ENCODE peak calls at places on chromosomes 6 and 20, in four cellular contexts. One of them, this sample, is unnamed.

GRCh38 chr20:47315339-47315662 is 41.2 kb downstream of the ZMYND8 start:
- DNase-seq in pancreas: no peak
- DNase-seq in Peyer's patch: no peak
- DNase-seq in foreskin keratinocyte: no peak
- DNase-seq in this sample: no peak

GRCh38 chr6:45923831-45924391 is 91.7 kb downstream of the CLIC5 start:
- DNase-seq in pancreas: no peak
- DNase-seq in Peyer's patch: no peak
- DNase-seq in foreskin keratinocyte: peak
- DNase-seq in this sample: no peak

GRCh38 chr6:141988954-141989705 is 143.6 kb upstream of the GJE1 start:
- DNase-seq in pancreas: no peak
- DNase-seq in Peyer's patch: peak
- DNase-seq in foreskin keratinocyte: peak
- DNase-seq in this sample: peak

GRCh38 chr6:113623124-113623523 is 234.0 kb upstream of the MARCKS start:
- DNase-seq in pancreas: no peak
- DNase-seq in Peyer's patch: no peak
- DNase-seq in foreskin keratinocyte: no peak
- DNase-seq in this sample: no peak

GRCh38 chr20:60206259-60206658 is 248.0 kb downstream of the CDH26 start:
- DNase-seq in pancreas: no peak
- DNase-seq in Peyer's patch: no peak
- DNase-seq in foreskin keratinocyte: no peak
- DNase-seq in this sample: no peak

GRCh38 chr6:43143235-43144124 is 27.6 kb upstream of the SRF start:
- DNase-seq in pancreas: peak
- DNase-seq in Peyer's patch: peak
- DNase-seq in foreskin keratinocyte: peak
- DNase-seq in this sample: no peak

GRCh38 chr6:158835616-158836221 is 16.6 kb upstream of the EZR start:
- DNase-seq in pancreas: peak
- DNase-seq in Peyer's patch: peak
- DNase-seq in foreskin keratinocyte: no peak
- DNase-seq in this sample: no peak

GRCh38 chr6:52553719-52554118 is 23.1 kb downstream of the TRAM2 start:
- DNase-seq in pancreas: no peak
- DNase-seq in Peyer's patch: no peak
- DNase-seq in foreskin keratinocyte: no peak
- DNase-seq in this sample: no peak

GRCh38 chr20:9576695-9577094 is 62.3 kb downstream of the LAMP5 start:
- DNase-seq in pancreas: no peak
- DNase-seq in Peyer's patch: no peak
- DNase-seq in foreskin keratinocyte: no peak
- DNase-seq in this sample: no peak

GRCh38 chr6:71533939-71534379 is 245.3 kb downstream of the OGFRL1 start:
- DNase-seq in pancreas: no peak
- DNase-seq in Peyer's patch: no peak
- DNase-seq in foreskin keratinocyte: no peak
- DNase-seq in this sample: no peak

GRCh38 chr6:31871068-31871659 is 7.6 kb downstream of the SLC44A4 start:
- DNase-seq in pancreas: no peak
- DNase-seq in Peyer's patch: no peak
- DNase-seq in foreskin keratinocyte: no peak
- DNase-seq in this sample: no peak

GRCh38 chr6:145731432-145731831 is 3.9 kb downstream of the EPM2A start:
- DNase-seq in pancreas: no peak
- DNase-seq in Peyer's patch: no peak
- DNase-seq in foreskin keratinocyte: no peak
- DNase-seq in this sample: no peak

GRCh38 chr20:31859266-31859997 is 10.9 kb downstream of the DUSP15 start:
- DNase-seq in pancreas: no peak
- DNase-seq in Peyer's patch: peak
- DNase-seq in foreskin keratinocyte: no peak
- DNase-seq in this sample: no peak

GRCh38 chr6:51292659-51293058 is 474.0 kb downstream of the TFAP2B start:
- DNase-seq in pancreas: no peak
- DNase-seq in Peyer's patch: no peak
- DNase-seq in foreskin keratinocyte: peak
- DNase-seq in this sample: peak

GRCh38 chr6:149446791-149447376 is 37.9 kb downstream of the ZC3H12D start:
- DNase-seq in pancreas: no peak
- DNase-seq in Peyer's patch: no peak
- DNase-seq in foreskin keratinocyte: no peak
- DNase-seq in this sample: no peak
- TF ChIP-seq CTCF in pancreas: no peak
- TF ChIP-seq CTCF in Peyer's patch: no peak
- TF ChIP-seq CTCF in foreskin keratinocyte: no peak
- TF ChIP-seq CTCF in this sample: peak

GRCh38 chr20:32861446-32861845 is 2.7 kb downstream of the EFCAB8 start:
- DNase-seq in pancreas: no peak
- DNase-seq in Peyer's patch: no peak
- DNase-seq in foreskin keratinocyte: no peak
- DNase-seq in this sample: no peak

GRCh38 chr20:32858189-32858588 is 534 bp upstream of the EFCAB8 start:
- DNase-seq in pancreas: no peak
- DNase-seq in Peyer's patch: no peak
- DNase-seq in foreskin keratinocyte: peak
- DNase-seq in this sample: no peak

GRCh38 chr20:32855387-32855786 is 3.3 kb upstream of the EFCAB8 start:
- DNase-seq in pancreas: no peak
- DNase-seq in Peyer's patch: no peak
- DNase-seq in foreskin keratinocyte: no peak
- DNase-seq in this sample: no peak

GRCh38 chr20:32858873-32859372 is at the start of gene EFCAB8:
- DNase-seq in pancreas: no peak
- DNase-seq in Peyer's patch: no peak
- DNase-seq in foreskin keratinocyte: no peak
- DNase-seq in this sample: no peak

GRCh38 chr20:32859961-32860360 is 1.2 kb downstream of the EFCAB8 start:
- DNase-seq in pancreas: no peak
- DNase-seq in Peyer's patch: no peak
- DNase-seq in foreskin keratinocyte: no peak
- DNase-seq in this sample: no peak
- TF ChIP-seq CTCF in pancreas: no peak
- TF ChIP-seq CTCF in Peyer's patch: no peak
- TF ChIP-seq CTCF in foreskin keratinocyte: no peak
- TF ChIP-seq CTCF in this sample: no peak

DNA sequence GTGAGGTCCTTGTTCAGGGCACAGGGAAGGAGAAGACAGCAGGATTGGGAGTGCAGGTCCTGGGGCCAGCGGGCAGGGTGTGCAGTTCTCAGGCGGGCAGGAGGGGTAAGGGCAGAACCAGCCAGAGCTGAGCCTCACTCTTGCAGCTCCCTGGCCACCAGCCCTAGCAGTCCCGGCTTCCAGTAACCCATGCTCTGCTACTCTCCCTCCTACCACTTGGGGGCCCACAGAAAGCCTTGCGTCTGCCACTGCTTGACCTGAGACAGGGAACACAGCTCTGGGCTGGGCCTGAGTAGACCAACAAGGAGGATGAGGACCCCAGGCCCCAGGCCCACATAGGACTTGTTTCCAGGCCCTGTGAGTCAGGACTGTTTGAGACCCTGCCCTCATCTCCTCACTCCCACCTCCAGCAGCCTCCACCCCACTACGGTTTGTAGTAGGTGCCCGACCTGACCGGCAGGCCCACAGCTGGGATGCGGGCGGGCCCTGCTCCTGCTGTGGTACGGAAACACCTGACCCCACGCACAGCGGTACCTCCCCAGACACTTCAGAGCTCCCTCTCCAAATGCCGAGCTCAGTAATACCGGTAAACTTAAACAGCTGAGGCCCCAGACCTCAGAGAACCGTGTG is 39.2 kb downstream of the KCNK5 start:
- DNase-seq in pancreas: peak
- DNase-seq in Peyer's patch: peak
- DNase-seq in foreskin keratinocyte: no peak
- DNase-seq in this sample: no peak
- TF ChIP-seq CTCF in pancreas: peak
- TF ChIP-seq CTCF in Peyer's patch: peak
- TF ChIP-seq CTCF in foreskin keratinocyte: peak
- TF ChIP-seq CTCF in this sample: peak

GRCh38 chr20:15768370-15768741 is 804.9 kb downstream of the KIF16B start:
- DNase-seq in pancreas: no peak
- DNase-seq in Peyer's patch: no peak
- DNase-seq in foreskin keratinocyte: no peak
- DNase-seq in this sample: no peak
- TF ChIP-seq CTCF in pancreas: no peak
- TF ChIP-seq CTCF in Peyer's patch: no peak
- TF ChIP-seq CTCF in foreskin keratinocyte: no peak
- TF ChIP-seq CTCF in this sample: no peak

DNA sequence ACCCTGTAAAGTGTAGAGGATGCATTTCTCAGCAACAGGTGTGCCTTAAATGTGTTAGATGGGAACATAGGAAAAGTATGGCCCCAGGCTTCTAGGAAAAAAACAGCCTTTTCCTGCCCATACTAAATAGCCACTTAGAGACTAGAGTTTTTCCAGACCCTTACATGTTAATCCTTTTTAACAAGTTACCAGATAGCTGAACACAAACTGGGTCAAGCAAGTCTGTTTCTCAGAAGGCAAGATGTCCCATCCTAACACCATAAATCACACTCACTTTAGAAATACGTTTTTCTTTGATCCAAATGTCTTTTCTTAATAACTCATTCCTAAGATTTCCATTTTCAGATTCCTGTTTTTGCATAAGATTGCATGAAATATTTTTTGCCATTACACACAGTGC is 241.2 kb downstream of the KCNQ5 start:
- DNase-seq in pancreas: no peak
- DNase-seq in Peyer's patch: no peak
- DNase-seq in foreskin keratinocyte: no peak
- DNase-seq in this sample: no peak
- TF ChIP-seq CTCF in pancreas: no peak
- TF ChIP-seq CTCF in Peyer's patch: no peak
- TF ChIP-seq CTCF in foreskin keratinocyte: no peak
- TF ChIP-seq CTCF in this sample: no peak

DNA sequence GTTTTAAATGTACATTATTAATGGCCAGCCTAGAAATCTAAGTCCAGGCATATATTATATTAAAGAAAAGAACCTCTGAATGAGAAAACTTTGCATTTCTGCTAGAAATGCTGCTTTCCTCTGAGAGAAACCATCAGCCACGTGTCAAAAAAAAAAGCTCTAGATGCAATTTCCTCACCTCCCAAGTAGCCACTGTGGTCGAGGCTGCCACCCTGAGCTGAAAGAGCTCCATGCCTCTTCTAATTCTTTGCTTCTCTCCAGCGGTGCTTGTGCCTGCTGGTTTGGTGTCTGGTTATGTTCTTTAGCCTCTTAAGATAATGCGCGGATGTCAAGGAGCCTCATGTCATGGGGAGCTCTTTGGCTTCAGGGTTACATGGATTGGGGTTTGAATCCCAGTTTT is 316.0 kb downstream of the TFAP2C start:
- DNase-seq in pancreas: no peak
- DNase-seq in Peyer's patch: no peak
- DNase-seq in foreskin keratinocyte: no peak
- DNase-seq in this sample: no peak
- TF ChIP-seq CTCF in pancreas: no peak
- TF ChIP-seq CTCF in Peyer's patch: no peak
- TF ChIP-seq CTCF in foreskin keratinocyte: no peak
- TF ChIP-seq CTCF in this sample: no peak

DNA sequence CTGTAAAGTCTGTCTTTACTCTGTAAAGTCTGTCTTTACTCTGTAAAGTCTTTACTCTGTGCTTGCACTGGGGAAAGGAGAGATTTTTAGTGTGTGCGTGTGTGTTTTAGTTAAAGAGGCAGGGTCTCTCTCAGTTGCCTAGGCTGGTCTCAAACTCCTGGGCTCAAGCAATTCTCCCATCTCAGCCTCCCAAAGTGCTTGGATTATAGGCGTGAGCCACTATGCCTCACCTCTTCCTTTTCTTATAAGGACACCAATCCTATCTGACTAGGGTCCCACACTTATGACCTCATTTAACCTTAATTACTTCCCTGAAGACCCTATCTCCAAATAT is 93.8 kb downstream of the JPH2 start:
- DNase-seq in pancreas: no peak
- DNase-seq in Peyer's patch: no peak
- DNase-seq in foreskin keratinocyte: no peak
- DNase-seq in this sample: no peak
- TF ChIP-seq CTCF in pancreas: no peak
- TF ChIP-seq CTCF in Peyer's patch: no peak
- TF ChIP-seq CTCF in foreskin keratinocyte: no peak
- TF ChIP-seq CTCF in this sample: no peak

GRCh38 chr20:4800131-4800530 is 78.4 kb downstream of the PRND start:
- DNase-seq in pancreas: no peak
- DNase-seq in Peyer's patch: no peak
- DNase-seq in foreskin keratinocyte: no peak
- DNase-seq in this sample: no peak

GRCh38 chr20:4802522-4802921 is 80.8 kb downstream of the PRND start:
- DNase-seq in pancreas: no peak
- DNase-seq in Peyer's patch: no peak
- DNase-seq in foreskin keratinocyte: no peak
- DNase-seq in this sample: no peak

GRCh38 chr20:4802023-4802422 is 80.3 kb downstream of the PRND start:
- DNase-seq in pancreas: no peak
- DNase-seq in Peyer's patch: no peak
- DNase-seq in foreskin keratinocyte: no peak
- DNase-seq in this sample: no peak

GRCh38 chr20:4798010-4798409 is 76.3 kb downstream of the PRND start:
- DNase-seq in pancreas: no peak
- DNase-seq in Peyer's patch: no peak
- DNase-seq in foreskin keratinocyte: no peak
- DNase-seq in this sample: no peak

GRCh38 chr20:4800676-4801449 is 79.2 kb downstream of the PRND start:
- DNase-seq in pancreas: no peak
- DNase-seq in Peyer's patch: no peak
- DNase-seq in foreskin keratinocyte: no peak
- DNase-seq in this sample: no peak
- TF ChIP-seq CTCF in pancreas: no peak
- TF ChIP-seq CTCF in Peyer's patch: no peak
- TF ChIP-seq CTCF in foreskin keratinocyte: no peak
- TF ChIP-seq CTCF in this sample: no peak

DNA sequence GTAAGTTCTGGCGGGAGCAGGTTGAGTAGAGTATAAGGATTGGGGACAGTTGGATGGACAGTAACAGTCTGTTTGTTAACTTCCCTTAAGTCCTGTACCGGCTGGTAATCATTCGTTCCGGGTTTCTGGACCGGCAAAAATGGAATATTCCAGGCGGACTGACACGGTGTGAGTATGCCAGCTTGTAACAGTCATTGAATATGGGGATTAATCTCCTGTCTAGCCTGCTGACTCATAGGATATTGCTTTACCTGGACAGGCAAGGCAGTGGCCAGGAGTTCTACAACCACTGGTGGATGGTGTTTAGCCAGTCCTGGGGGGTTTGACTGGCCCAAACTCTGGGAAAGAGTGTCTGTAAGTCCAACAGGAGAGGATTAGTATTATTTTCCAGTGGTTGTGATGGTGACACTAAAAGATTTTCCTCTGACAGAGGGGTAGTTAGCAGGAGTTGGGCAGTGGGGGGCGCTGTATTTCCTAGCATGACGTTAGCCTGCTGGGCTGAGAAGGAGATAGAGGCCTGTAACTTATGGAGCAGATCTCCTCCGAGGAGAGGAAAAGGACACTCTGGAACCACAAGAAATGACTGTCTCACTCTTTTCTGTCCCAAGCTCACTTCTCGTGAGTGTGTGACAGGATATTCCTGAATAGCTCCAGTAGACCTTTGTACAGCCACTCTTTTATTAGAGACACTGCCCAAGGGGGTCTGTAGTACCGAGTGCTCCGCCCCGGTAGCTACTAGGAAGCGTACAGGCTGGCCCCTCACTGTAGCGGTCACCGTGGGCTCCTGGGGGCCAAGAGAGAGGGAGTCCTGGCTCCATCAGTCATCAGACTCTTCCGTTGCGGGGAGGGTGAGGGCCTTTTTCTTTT is 152.2 kb downstream of the TRIM27 start:
- DNase-seq in pancreas: no peak
- DNase-seq in Peyer's patch: no peak
- DNase-seq in foreskin keratinocyte: no peak
- DNase-seq in this sample: no peak
- TF ChIP-seq CTCF in pancreas: no peak
- TF ChIP-seq CTCF in Peyer's patch: no peak
- TF ChIP-seq CTCF in foreskin keratinocyte: peak
- TF ChIP-seq CTCF in this sample: peak